ENCODE peak calls at places on chromosomes 2 and 18, in seven cellular contexts. J is AG09309, F is astrocyte of the spinal cord, M is A673, H is HCT116, O is right lobe of liver, N is breast epithelium. T is an unnamed sample.
A peak's percentile ranks its signal among the peaks of the same experiment; 100 is the strongest.

GRCh38 chr18:13915973-13916372 is 637 bp upstream of the MC2R start:
- DNase-seq in J (no peak), F (no peak), M (no peak), H (no peak), O (no peak), N (no peak), T (no peak)

GRCh38 chr2:140586379-140586778 is 1544.4 kb downstream of the LRP1B start:
- DNase-seq in J (no peak), F (no peak), M (peak; percentile 55), H (peak; percentile 45), O (no peak), N (no peak), T (peak; percentile 58)

GRCh38 chr2:8306530-8307351 is 375.1 kb upstream of the ID2 start:
- DNase-seq in J (no peak), F (peak; percentile 67), M (no peak), H (no peak), O (peak; percentile 76), N (no peak), T (no peak)

GRCh38 chr2:226644342-226644957 is 155.2 kb downstream of the IRS1 start:
- DNase-seq in J (no peak), F (peak; percentile 78), M (no peak), H (no peak), O (no peak), N (no peak), T (peak; percentile 27)

GRCh38 chr2:104872866-104873688 is 19.2 kb downstream of the POU3F3 start:
- DNase-seq in J (peak; percentile 16), F (peak; percentile 74), M (peak; percentile 84), H (peak; percentile 10), O (peak; percentile 83), N (peak; percentile 53), T (peak; percentile 72)

GRCh38 chr2:156333274-156333950 is 891 bp upstream of the NR4A2 start:
- DNase-seq in J (no peak), F (peak; percentile 50), M (no peak), H (no peak), O (no peak), N (peak; percentile 50), T (peak; percentile 51)

GRCh38 chr2:236574424-236575145 is 5.0 kb downstream of the ACKR3 start:
- DNase-seq in J (no peak), F (no peak), M (no peak), H (no peak), O (no peak), N (no peak), T (peak; percentile 32)

GRCh38 chr2:31606511-31606910 is 25.8 kb upstream of the SRD5A2 start:
- DNase-seq in J (no peak), F (no peak), M (no peak), H (no peak), O (no peak), N (no peak), T (peak; percentile 54)

GRCh38 chr18:23596183-23596582 is 9.9 kb upstream of the NPC1 start:
- DNase-seq in J (no peak), F (no peak), M (no peak), H (no peak), O (no peak), N (no peak), T (no peak)

GRCh38 chr2:138037090-138037489 is 72.8 kb downstream of the HNMT start:
- DNase-seq in J (no peak), F (no peak), M (no peak), H (no peak), O (no peak), N (no peak), T (no peak)

GRCh38 chr18:76589866-76590265 is 94.8 kb upstream of the ZNF516 start:
- DNase-seq in J (no peak), F (no peak), M (no peak), H (no peak), O (no peak), N (no peak), T (no peak)

GRCh38 chr18:27983780-27984179 is 193.2 kb downstream of the CDH2 start:
- DNase-seq in J (no peak), F (no peak), M (peak; percentile 44), H (no peak), O (no peak), N (no peak), T (no peak)

GRCh38 chr2:59754336-59754735 is 799.1 kb downstream of the BCL11A start:
- DNase-seq in J (no peak), F (no peak), M (no peak), H (no peak), O (no peak), N (no peak), T (no peak)

DNA sequence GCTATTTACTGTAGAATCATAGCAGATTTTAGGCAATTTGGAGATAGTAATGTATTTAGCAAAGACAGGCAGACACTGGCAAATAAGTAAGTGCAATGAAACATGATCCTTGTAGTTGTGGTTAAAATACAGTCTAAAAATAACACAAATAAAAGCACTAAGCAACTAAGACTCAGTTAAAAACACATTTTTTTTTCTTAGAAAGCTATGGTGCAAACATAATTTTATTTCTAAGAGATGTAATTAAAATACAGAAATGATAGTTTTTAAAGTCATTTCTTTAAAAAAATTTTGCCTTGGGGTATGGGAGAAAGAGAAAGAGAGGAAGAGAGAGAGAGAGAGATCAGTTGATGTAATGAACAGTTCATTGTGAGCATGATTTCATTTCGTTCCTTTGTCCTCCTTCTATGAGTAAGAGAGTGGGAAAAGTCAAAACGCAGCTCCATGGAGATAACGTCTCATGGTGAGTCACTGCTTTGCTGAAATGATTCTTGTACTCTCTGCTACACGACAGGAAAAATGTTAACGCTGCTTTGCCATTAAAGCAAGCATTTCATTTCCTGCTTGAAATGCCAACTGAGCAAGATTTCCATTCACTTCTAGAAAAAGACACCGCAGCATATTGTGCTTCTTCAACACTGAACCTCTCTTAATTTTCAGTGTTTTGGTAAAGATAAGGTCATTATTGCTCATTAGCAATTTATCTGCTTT is 61.3 kb upstream of the PGAP1 start:
- DNase-seq in J (peak; percentile 91), F (peak; percentile 98), M (peak; percentile 92), H (peak; percentile 82), O (no peak), N (no peak), T (peak; percentile 96)
- H3K4me3 ChIP-seq in J (no peak overlapping the region), F (peak overlapping the region; percentile 9), M (peak overlapping the region; percentile 17), H (peak overlapping the region; percentile 19), O (no peak overlapping the region), N (no peak overlapping the region), T (no peak overlapping the region)

DNA sequence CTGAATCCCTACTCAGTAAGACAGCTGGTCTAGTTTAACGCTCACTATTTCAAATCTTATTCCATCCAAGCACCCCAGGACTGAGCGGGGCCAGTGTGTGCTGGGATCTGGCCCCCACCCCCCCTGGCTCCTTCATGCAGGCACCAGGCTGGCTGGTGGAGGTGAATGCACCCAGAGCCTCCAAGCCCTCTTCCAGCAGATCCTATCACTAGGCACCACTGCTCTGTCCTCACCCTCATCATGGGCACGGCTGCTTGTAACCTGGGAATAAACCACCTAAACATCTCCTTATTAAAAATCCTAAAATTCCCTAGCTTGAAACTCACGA is 194.3 kb downstream of the ARL4C start:
- DNase-seq in J (no peak), F (no peak), M (no peak), H (no peak), O (no peak), N (no peak), T (no peak)
- TF ChIP-seq CTCF in J (no peak), F (no peak), M (no peak), H (no peak), O (no peak), N (no peak), T (no peak)

GRCh38 chr18:10264260-10264659 is 190.2 kb upstream of the APCDD1 start:
- DNase-seq in J (no peak), F (no peak), M (no peak), H (no peak), O (no peak), N (no peak), T (no peak)

GRCh38 chr18:10259075-10259474 is 195.4 kb upstream of the APCDD1 start:
- DNase-seq in J (no peak), F (no peak), M (no peak), H (no peak), O (no peak), N (no peak), T (no peak)

GRCh38 chr18:10265560-10266235 is 188.7 kb upstream of the APCDD1 start:
- DNase-seq in J (no peak), F (no peak), M (no peak), H (no peak), O (no peak), N (no peak), T (no peak)

GRCh38 chr18:10261315-10262276 is 192.8 kb upstream of the APCDD1 start:
- DNase-seq in J (no peak), F (no peak), M (no peak), H (no peak), O (no peak), N (no peak), T (no peak)

GRCh38 chr18:10259934-10260333 is 194.5 kb upstream of the APCDD1 start:
- DNase-seq in J (no peak), F (peak; percentile 7), M (no peak), H (no peak), O (no peak), N (no peak), T (peak; percentile 21)
- H3K4me3 ChIP-seq in J (no peak overlapping the region), F (no peak overlapping the region), M (no peak overlapping the region), H (no peak overlapping the region), O (no peak overlapping the region), N (no peak overlapping the region), T (no peak overlapping the region)

GRCh38 chr2:127678531-127678930 is 3.2 kb upstream of the LIMS2 start:
- DNase-seq in J (no peak), F (no peak), M (no peak), H (no peak), O (no peak), N (no peak), T (no peak)

GRCh38 chr2:127676906-127677305 is 1.6 kb upstream of the LIMS2 start:
- DNase-seq in J (no peak), F (no peak), M (no peak), H (no peak), O (no peak), N (no peak), T (no peak)

GRCh38 chr2:127673304-127674069 is 1.8 kb downstream of the LIMS2 start:
- DNase-seq in J (no peak), F (no peak), M (no peak), H (no peak), O (no peak), N (no peak), T (no peak)

GRCh38 chr2:127674241-127675209 is 805 bp downstream of the LIMS2 start:
- DNase-seq in J (no peak), F (no peak), M (no peak), H (no peak), O (no peak), N (no peak), T (no peak)

DNA sequence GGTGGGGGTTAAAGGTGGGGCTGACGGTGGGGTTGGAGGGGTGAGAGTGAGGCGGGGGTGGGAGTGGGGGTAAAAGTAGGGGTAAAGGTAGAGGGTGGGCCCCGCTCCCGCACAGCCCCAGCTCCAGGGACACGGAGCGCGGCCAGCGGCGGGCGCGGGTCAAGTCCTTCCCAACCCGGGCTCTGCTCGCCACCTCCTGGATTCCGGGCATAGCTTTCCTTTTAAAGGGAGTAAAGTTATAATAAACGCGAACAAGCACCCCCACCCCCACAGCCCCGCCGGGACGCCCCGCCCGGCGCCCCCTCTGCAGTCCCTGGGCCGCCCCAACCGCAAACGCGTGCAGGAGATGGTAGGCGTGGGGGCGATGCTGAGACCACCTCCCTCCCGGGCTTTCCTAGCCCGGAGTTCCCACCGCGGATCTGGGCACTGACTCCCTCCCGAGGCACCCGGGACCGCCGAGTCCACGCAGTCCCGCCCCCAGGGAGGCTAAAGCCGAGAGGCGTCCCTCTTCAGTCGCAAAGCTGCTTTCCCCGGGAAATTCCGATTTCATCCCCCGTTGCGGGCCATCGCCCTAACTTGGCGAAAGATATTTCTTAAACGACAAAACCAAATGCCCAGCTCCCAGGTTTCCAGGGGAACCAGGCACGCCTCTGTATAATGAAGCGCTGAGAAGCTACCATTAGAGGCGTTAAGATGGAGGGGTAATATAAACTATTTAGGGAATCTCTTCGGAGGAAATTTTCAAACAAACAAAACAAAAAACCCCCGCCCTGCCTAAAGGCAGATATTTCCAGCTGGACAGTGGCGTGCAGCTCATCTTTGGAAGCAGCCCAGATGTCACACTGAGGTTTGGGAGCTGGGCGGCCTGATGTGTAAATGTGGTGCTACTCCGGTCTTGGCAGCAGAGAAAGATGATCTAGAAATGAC is at the start of gene LIMS2:
- DNase-seq in J (no peak), F (no peak), M (peak; percentile 24), H (no peak), O (no peak), N (peak; percentile 51), T (no peak)
- TF ChIP-seq CTCF in J (peak; percentile 25), F (no peak), M (no peak), H (no peak), O (peak; percentile 25), N (no peak), T (no peak)